ENCODE peak calls at places on chromosomes 1 and 21, in seven cellular contexts. One of them, this sample, is unnamed.

GRCh38 chr1:14597343-14598006 is 1.0 kb upstream of the KAZN start:
- DNase-seq in mesendoderm: peak
- DNase-seq in HS-27A: no peak
- DNase-seq in activated CD8-positive, alpha-beta memory T cell treated with anti-CD3 and anti-CD28 coated beads, Interleukin-2, amount 10 ng/mL, durations not matched to agents 7 days and 5 days: no peak
- DNase-seq in H9: peak
- DNase-seq in EL: no peak
- DNase-seq in AG08396: peak
- DNase-seq in this sample: no peak

GRCh38 chr1:115687744-115688143 is 46.0 kb downstream of the VANGL1 start:
- DNase-seq in mesendoderm: no peak
- DNase-seq in HS-27A: no peak
- DNase-seq in activated CD8-positive, alpha-beta memory T cell treated with anti-CD3 and anti-CD28 coated beads, Interleukin-2, amount 10 ng/mL, durations not matched to agents 7 days and 5 days: no peak
- DNase-seq in H9: no peak
- DNase-seq in EL: no peak
- DNase-seq in AG08396: no peak
- DNase-seq in this sample: no peak

GRCh38 chr1:89363196-89363595 is 663 bp upstream of the GBP6 start:
- DNase-seq in mesendoderm: no peak
- DNase-seq in HS-27A: no peak
- DNase-seq in activated CD8-positive, alpha-beta memory T cell treated with anti-CD3 and anti-CD28 coated beads, Interleukin-2, amount 10 ng/mL, durations not matched to agents 7 days and 5 days: peak
- DNase-seq in H9: no peak
- DNase-seq in EL: no peak
- DNase-seq in AG08396: no peak
- DNase-seq in this sample: no peak

GRCh38 chr1:170145691-170146676 is at the start of gene NTMT2:
- DNase-seq in mesendoderm: peak
- DNase-seq in HS-27A: no peak
- DNase-seq in activated CD8-positive, alpha-beta memory T cell treated with anti-CD3 and anti-CD28 coated beads, Interleukin-2, amount 10 ng/mL, durations not matched to agents 7 days and 5 days: no peak
- DNase-seq in H9: peak
- DNase-seq in EL: no peak
- DNase-seq in AG08396: no peak
- DNase-seq in this sample: no peak

GRCh38 chr1:206534552-206534951 is 27.2 kb downstream of the RASSF5 start:
- DNase-seq in mesendoderm: no peak
- DNase-seq in HS-27A: no peak
- DNase-seq in activated CD8-positive, alpha-beta memory T cell treated with anti-CD3 and anti-CD28 coated beads, Interleukin-2, amount 10 ng/mL, durations not matched to agents 7 days and 5 days: no peak
- DNase-seq in H9: no peak
- DNase-seq in EL: no peak
- DNase-seq in AG08396: no peak
- DNase-seq in this sample: no peak

GRCh38 chr1:100834779-100835645 is 59.6 kb downstream of the EXTL2 start:
- DNase-seq in mesendoderm: peak
- DNase-seq in HS-27A: no peak
- DNase-seq in activated CD8-positive, alpha-beta memory T cell treated with anti-CD3 and anti-CD28 coated beads, Interleukin-2, amount 10 ng/mL, durations not matched to agents 7 days and 5 days: no peak
- DNase-seq in H9: peak
- DNase-seq in EL: peak
- DNase-seq in AG08396: no peak
- DNase-seq in this sample: no peak

GRCh38 chr1:247111636-247112478 is 7.7 kb upstream of the ZNF669 start:
- DNase-seq in mesendoderm: peak
- DNase-seq in HS-27A: no peak
- DNase-seq in activated CD8-positive, alpha-beta memory T cell treated with anti-CD3 and anti-CD28 coated beads, Interleukin-2, amount 10 ng/mL, durations not matched to agents 7 days and 5 days: no peak
- DNase-seq in H9: peak
- DNase-seq in EL: peak
- DNase-seq in AG08396: peak
- DNase-seq in this sample: peak

GRCh38 chr1:111738436-111739221 is 566 bp downstream of the INKA2 start:
- DNase-seq in mesendoderm: peak
- DNase-seq in HS-27A: no peak
- DNase-seq in activated CD8-positive, alpha-beta memory T cell treated with anti-CD3 and anti-CD28 coated beads, Interleukin-2, amount 10 ng/mL, durations not matched to agents 7 days and 5 days: peak
- DNase-seq in H9: peak
- DNase-seq in EL: peak
- DNase-seq in AG08396: peak
- DNase-seq in this sample: peak

GRCh38 chr21:16059981-16060380 is 330.2 kb downstream of the USP25 start:
- DNase-seq in mesendoderm: no peak
- DNase-seq in HS-27A: no peak
- DNase-seq in activated CD8-positive, alpha-beta memory T cell treated with anti-CD3 and anti-CD28 coated beads, Interleukin-2, amount 10 ng/mL, durations not matched to agents 7 days and 5 days: no peak
- DNase-seq in H9: no peak
- DNase-seq in EL: no peak
- DNase-seq in AG08396: no peak
- DNase-seq in this sample: no peak

GRCh38 chr1:149848811-149849210 is 50.6 kb upstream of the BOLA1 start:
- DNase-seq in mesendoderm: peak
- DNase-seq in HS-27A: no peak
- DNase-seq in activated CD8-positive, alpha-beta memory T cell treated with anti-CD3 and anti-CD28 coated beads, Interleukin-2, amount 10 ng/mL, durations not matched to agents 7 days and 5 days: peak
- DNase-seq in H9: no peak
- DNase-seq in EL: no peak
- DNase-seq in AG08396: no peak
- DNase-seq in this sample: no peak

GRCh38 chr1:113999233-113999632 is 20.0 kb downstream of the OLFML3 start:
- DNase-seq in mesendoderm: no peak
- DNase-seq in HS-27A: no peak
- DNase-seq in activated CD8-positive, alpha-beta memory T cell treated with anti-CD3 and anti-CD28 coated beads, Interleukin-2, amount 10 ng/mL, durations not matched to agents 7 days and 5 days: no peak
- DNase-seq in H9: no peak
- DNase-seq in EL: no peak
- DNase-seq in AG08396: no peak
- DNase-seq in this sample: no peak

GRCh38 chr1:209435654-209436566 is 147.6 kb upstream of the CAMK1G start:
- DNase-seq in mesendoderm: peak
- DNase-seq in HS-27A: peak
- DNase-seq in activated CD8-positive, alpha-beta memory T cell treated with anti-CD3 and anti-CD28 coated beads, Interleukin-2, amount 10 ng/mL, durations not matched to agents 7 days and 5 days: peak
- DNase-seq in H9: peak
- DNase-seq in EL: peak
- DNase-seq in AG08396: peak
- DNase-seq in this sample: peak

GRCh38 chr1:246726255-246726679 is 2.1 kb downstream of the SCCPDH start:
- DNase-seq in mesendoderm: no peak
- DNase-seq in HS-27A: no peak
- DNase-seq in activated CD8-positive, alpha-beta memory T cell treated with anti-CD3 and anti-CD28 coated beads, Interleukin-2, amount 10 ng/mL, durations not matched to agents 7 days and 5 days: no peak
- DNase-seq in H9: no peak
- DNase-seq in EL: no peak
- DNase-seq in AG08396: no peak
- DNase-seq in this sample: no peak

GRCh38 chr1:146051452-146051852 is 29.9 kb upstream of the HJV start:
- DNase-seq in mesendoderm: no peak
- DNase-seq in HS-27A: no peak
- DNase-seq in activated CD8-positive, alpha-beta memory T cell treated with anti-CD3 and anti-CD28 coated beads, Interleukin-2, amount 10 ng/mL, durations not matched to agents 7 days and 5 days: peak
- DNase-seq in H9: no peak
- DNase-seq in EL: no peak
- DNase-seq in AG08396: no peak
- DNase-seq in this sample: no peak

GRCh38 chr1:87325982-87326738 is 2.5 kb upstream of the LMO4 start:
- DNase-seq in mesendoderm: peak
- DNase-seq in HS-27A: no peak
- DNase-seq in activated CD8-positive, alpha-beta memory T cell treated with anti-CD3 and anti-CD28 coated beads, Interleukin-2, amount 10 ng/mL, durations not matched to agents 7 days and 5 days: peak
- DNase-seq in H9: peak
- DNase-seq in EL: peak
- DNase-seq in AG08396: no peak
- DNase-seq in this sample: no peak

GRCh38 chr1:233516732-233517131 is 97.2 kb upstream of the KCNK1 start:
- DNase-seq in mesendoderm: no peak
- DNase-seq in HS-27A: no peak
- DNase-seq in activated CD8-positive, alpha-beta memory T cell treated with anti-CD3 and anti-CD28 coated beads, Interleukin-2, amount 10 ng/mL, durations not matched to agents 7 days and 5 days: no peak
- DNase-seq in H9: no peak
- DNase-seq in EL: no peak
- DNase-seq in AG08396: no peak
- DNase-seq in this sample: no peak

GRCh38 chr1:17438176-17438976 is 1.1 kb downstream of the RCC2 start:
- DNase-seq in mesendoderm: peak
- DNase-seq in HS-27A: no peak
- DNase-seq in activated CD8-positive, alpha-beta memory T cell treated with anti-CD3 and anti-CD28 coated beads, Interleukin-2, amount 10 ng/mL, durations not matched to agents 7 days and 5 days: peak
- DNase-seq in H9: peak
- DNase-seq in EL: peak
- DNase-seq in AG08396: peak
- DNase-seq in this sample: no peak